ENCODE peak calls at places on chromosome 21, in five cellular contexts. S, P, I, A and D are unnamed samples.

GRCh38 chr21:41808094-41808493 is 41.2 kb upstream of the RIPK4 start:
- DNase-seq in P (no peak), S (no peak), I (no peak), A (no peak), D (no peak)

GRCh38 chr21:23021481-23021880 is 2023.3 kb downstream of the NCAM2 start:
- DNase-seq in P (no peak), A (no peak), I (no peak), S (no peak), D (no peak)

GRCh38 chr21:16942703-16943102 is 570.1 kb upstream of the CXADR start:
- DNase-seq in I (no peak), P (no peak), A (no peak), S (peak), D (no peak)

GRCh38 chr21:24200052-24200451 is 1407.2 kb downstream of the MRPL39 start:
- DNase-seq in A (no peak), P (no peak), I (no peak), S (no peak), D (no peak)

GRCh38 chr21:17053321-17053720 is 459.5 kb upstream of the CXADR start:
- DNase-seq in P (no peak), A (no peak), I (no peak), S (no peak), D (no peak)

GRCh38 chr21:46048926-46049889 is 48.7 kb upstream of the COL6A2 start:
- DNase-seq in I (no peak), P (no peak), A (peak), S (peak), D (no peak)

GRCh38 chr21:43764576-43765495 is 11.3 kb downstream of the CSTB start:
- DNase-seq in I (no peak), S (no peak), A (no peak), P (no peak), D (no peak)

GRCh38 chr21:42193721-42194120 is 25.2 kb upstream of the ABCG1 start:
- DNase-seq in A (no peak), S (no peak), I (no peak), P (no peak), D (no peak)

GRCh38 chr21:41361053-41361785 is 608 bp upstream of the MX2 start:
- DNase-seq in I (no peak), A (no peak), S (no peak), P (no peak), D (no peak)

GRCh38 chr21:45308211-45309068 is 20.7 kb upstream of the POFUT2 start:
- DNase-seq in A (no peak), S (no peak), P (no peak), I (no peak), D (no peak)

GRCh38 chr21:23936991-23937390 is 1670.3 kb downstream of the MRPL39 start:
- DNase-seq in S (no peak), A (no peak), P (no peak), I (no peak), D (no peak)

GRCh38 chr21:40568756-40569155 is 278.2 kb downstream of the DSCAM start:
- DNase-seq in I (no peak), P (no peak), A (peak), S (no peak), D (no peak)

GRCh38 chr21:15064576-15065380 is at the start of gene NRIP1:
- DNase-seq in S (no peak), I (peak), P (peak), A (peak), D (peak)

GRCh38 chr21:46111857-46112730 is 14.2 kb downstream of the COL6A2 start:
- DNase-seq in I (no peak), S (no peak), A (no peak), P (no peak), D (no peak)

GRCh38 chr21:45971487-45972352 is 9.8 kb upstream of the COL6A1 start:
- DNase-seq in A (no peak), P (no peak), I (no peak), S (no peak), D (no peak)

GRCh38 chr21:34743831-34744230 is 75.0 kb downstream of the CLIC6 start:
- DNase-seq in A (no peak), S (peak), P (no peak), I (no peak), D (no peak)

GRCh38 chr21:44907966-44908364 is 12.7 kb downstream of the ITGB2 start:
- DNase-seq in A (no peak), I (no peak), S (no peak), P (no peak), D (no peak)

GRCh38 chr21:44752701-44753235 is 41.4 kb upstream of the TSPEAR start:
- DNase-seq in S (no peak), A (no peak), I (no peak), P (no peak), D (no peak)

GRCh38 chr21:37939251-37939650 is 23.0 kb upstream of the KCNJ6 start:
- DNase-seq in A (no peak), S (no peak), I (no peak), P (no peak), D (no peak)

GRCh38 chr21:35649186-35649585 is 411.1 kb downstream of the SETD4 start:
- DNase-seq in S (no peak), A (peak), I (no peak), P (no peak), D (no peak)

GRCh38 chr21:45057886-45058285 is 16.5 kb upstream of the ADARB1 start:
- DNase-seq in A (no peak), P (no peak), S (no peak), I (no peak), D (no peak)

GRCh38 chr21:42010507-42011493 is 640 bp upstream of the ZBTB21 start:
- DNase-seq in S (no peak), P (peak), I (peak), A (peak), D (no peak)

GRCh38 chr21:19981938-19982337 is 1016.3 kb upstream of the NCAM2 start:
- DNase-seq in A (no peak), P (no peak), I (no peak), S (no peak), D (no peak)

GRCh38 chr21:29453511-29453910 is 154.8 kb downstream of the BACH1 start:
- DNase-seq in P (no peak), I (no peak), A (no peak), S (no peak), D (no peak)

GRCh38 chr21:31198575-31198974 is 145.5 kb downstream of the TIAM1 start:
- DNase-seq in A (peak), I (no peak), S (peak), P (no peak), D (no peak)